ENCODE peak calls at places on chromosomes 13 and 19, in six cellular contexts. C, L, N, R, F and J are unnamed samples.

GRCh38 chr13:22141636-22142035 is 470.8 kb downstream of the FGF9 start:
- ATAC-seq in C (no peak), L (no peak), N (no peak), R (no peak), F (no peak), J (no peak)

GRCh38 chr19:1073956-1074511 is 7.1 kb downstream of the ARHGAP45 start:
- ATAC-seq in C (no peak), L (no peak), N (peak), R (no peak), F (no peak), J (no peak)

GRCh38 chr13:37306778-37307544 is 201.5 kb upstream of the CSNK1A1L start:
- ATAC-seq in C (no peak), L (no peak), N (no peak), R (peak), F (no peak), J (no peak)

GRCh38 chr13:27952931-27953670 is 16.0 kb downstream of the CDX2 start:
- ATAC-seq in C (no peak), L (peak), N (peak), R (peak), F (peak), J (peak)

GRCh38 chr19:3506384-3507340 is 551 bp downstream of the FZR1 start:
- ATAC-seq in C (no peak), L (no peak), N (no peak), R (peak), F (peak), J (peak)

GRCh38 chr13:50969691-50970090 is 60.1 kb downstream of the RNASEH2B start:
- ATAC-seq in C (peak), L (no peak), N (no peak), R (no peak), F (peak), J (no peak)

GRCh38 chr13:79413521-79413920 is 7.5 kb upstream of the RBM26 start:
- ATAC-seq in C (no peak), L (no peak), N (no peak), R (no peak), F (no peak), J (no peak)

GRCh38 chr13:110334841-110335490 is 27.9 kb downstream of the COL4A2 start:
- ATAC-seq in C (no peak), L (no peak), N (no peak), R (no peak), F (no peak), J (no peak)

DNA sequence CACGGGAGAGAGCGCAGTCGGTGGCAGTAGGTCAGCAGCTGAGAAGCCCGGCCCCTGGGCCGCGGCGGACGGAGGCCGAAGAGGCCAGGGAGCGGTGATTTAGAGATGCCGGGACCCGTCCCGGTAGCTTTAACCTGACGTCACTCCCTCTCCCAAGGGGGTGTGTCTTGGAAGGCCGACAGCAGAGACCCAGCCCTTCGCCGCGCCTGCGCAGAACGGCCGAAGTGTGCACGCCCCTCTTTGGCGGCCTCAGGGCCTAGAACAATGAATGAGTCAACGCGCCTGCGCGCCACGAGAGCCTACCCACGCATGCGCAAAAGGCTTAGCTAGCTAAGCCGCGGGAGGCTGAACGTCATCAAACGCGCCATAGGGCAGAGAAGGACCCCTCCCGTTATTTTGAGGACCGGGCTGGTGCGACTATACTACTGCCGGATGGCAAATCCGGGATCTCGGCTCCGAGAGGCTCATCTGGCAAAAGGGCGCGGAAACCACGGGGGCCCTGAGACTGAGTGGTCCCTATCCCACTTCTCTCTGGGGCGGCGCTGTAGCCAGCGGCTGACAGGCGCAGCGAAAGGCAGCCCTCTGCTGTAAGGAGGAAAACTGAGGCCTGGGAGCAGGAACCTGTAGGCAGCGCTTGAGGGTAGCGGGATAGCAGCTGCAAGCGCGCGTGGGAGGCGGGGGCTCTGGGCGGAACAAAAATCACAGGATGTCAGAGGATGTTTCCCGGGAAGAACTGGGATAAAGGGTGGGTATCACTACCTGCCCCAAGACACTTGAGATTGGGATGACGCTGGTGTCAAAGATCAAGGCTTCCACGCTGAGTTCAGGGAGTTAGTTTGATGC is at the start of the genes IRGQ and ZNF576:
- ATAC-seq in C (peak), L (peak), N (peak), R (peak), F (peak), J (peak)
- TF ChIP-seq CTCF in C (no peak), L (no peak), N (no peak), R (no peak), F (peak), J (peak)

GRCh38 chr13:44436589-44437337 is 63.1 kb downstream of the SERP2 start:
- ATAC-seq in C (peak), L (peak), N (peak), R (peak), F (peak), J (peak)

GRCh38 chr13:44438234-44438579 is 64.6 kb downstream of the SERP2 start:
- ATAC-seq in C (no peak), L (no peak), N (no peak), R (no peak), F (no peak), J (no peak)

GRCh38 chr13:44435142-44435982 is 61.7 kb downstream of the SERP2 start:
- ATAC-seq in C (peak), L (peak), N (peak), R (peak), F (peak), J (peak)

GRCh38 chr13:44439615-44440014 is 66.0 kb downstream of the SERP2 start:
- ATAC-seq in C (no peak), L (no peak), N (no peak), R (no peak), F (no peak), J (no peak)

DNA sequence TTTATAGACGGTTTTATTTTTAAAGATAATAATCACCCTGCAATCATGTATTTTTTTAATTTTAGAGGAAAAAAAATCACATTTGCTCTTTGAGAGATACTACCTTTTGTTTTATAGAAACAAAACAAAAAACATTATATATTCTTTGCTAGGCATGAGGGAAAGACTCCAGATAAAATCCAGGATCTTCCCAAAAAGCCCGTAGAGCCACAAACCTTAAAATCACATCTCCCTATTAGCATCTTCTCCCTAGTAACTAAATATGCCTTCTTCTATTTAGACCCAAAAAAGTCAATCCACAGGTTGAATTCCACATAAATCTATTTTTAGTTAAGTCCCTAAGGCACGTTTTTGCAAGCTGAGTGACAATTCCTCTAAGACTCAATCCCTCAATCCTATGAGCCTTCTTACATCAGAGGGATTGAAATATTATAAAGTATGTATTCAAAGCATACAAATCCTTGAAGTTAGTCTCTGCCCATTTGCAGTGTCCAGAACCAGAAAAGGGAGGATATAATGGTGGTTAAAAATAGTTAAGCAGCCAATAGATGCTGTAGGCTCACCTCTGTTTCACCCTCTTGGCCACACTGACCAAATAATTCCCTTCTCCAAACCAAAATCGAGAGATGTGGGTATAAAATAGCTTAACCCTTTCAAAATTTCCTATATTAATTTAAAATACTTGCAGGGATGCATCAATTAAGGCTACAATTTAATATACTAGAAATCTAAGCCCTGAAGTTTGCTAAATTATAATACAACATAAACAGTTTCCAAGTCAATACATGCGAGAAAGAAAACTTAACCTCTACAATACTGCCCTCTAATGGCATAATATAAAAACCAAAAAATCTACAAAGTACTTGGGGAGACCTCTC is 64.0 kb downstream of the SERP2 start:
- ATAC-seq in C (no peak), L (no peak), N (no peak), R (no peak), F (no peak), J (no peak)
- H3K27ac ChIP-seq in C (peak), L (peak), N (peak), R (peak), F (peak), J (peak)

DNA sequence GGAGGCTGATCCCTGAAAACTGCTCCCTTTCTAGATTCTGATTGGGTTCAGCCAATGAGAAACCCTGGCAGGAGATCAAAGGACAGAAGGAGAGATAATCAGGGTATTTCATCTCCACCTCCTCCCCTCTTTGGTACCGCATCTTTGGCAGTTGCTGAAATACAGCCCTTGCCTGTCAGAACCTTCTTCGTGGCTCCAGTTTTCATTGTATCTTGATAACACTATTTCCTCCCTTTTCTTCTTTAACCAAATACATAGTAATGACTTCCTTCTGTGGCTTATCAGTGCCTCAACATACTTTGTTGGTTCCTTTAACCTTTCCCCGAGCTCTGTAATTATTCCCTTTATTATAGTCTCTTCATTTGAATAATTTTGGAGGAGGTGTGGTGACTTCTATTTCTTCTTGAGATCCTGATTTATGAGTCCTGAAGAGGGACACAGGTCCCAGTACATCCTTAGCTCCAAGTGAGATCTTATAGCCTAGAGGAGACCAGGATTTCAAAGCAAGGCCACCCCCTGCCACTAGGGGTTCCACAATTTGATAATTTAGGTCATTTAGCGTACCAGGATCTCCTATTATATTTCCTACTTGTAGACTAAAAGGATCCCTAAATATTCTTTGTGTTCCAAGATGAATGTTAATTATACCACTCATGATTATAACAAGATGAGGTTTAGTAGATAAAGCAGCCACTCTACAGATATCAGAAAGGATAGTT is 98.0 kb downstream of the EDNRB start:
- ATAC-seq in C (no peak), L (no peak), N (no peak), R (no peak), F (no peak), J (no peak)
- TF ChIP-seq CTCF in C (no peak), L (no peak), N (no peak), R (no peak), F (no peak), J (no peak)

GRCh38 chr13:98541701-98542203 is 35.2 kb downstream of the STK24 start:
- ATAC-seq in C (no peak), L (no peak), N (no peak), R (no peak), F (no peak), J (no peak)
- H3K27ac ChIP-seq in C (no peak), L (no peak), N (no peak), R (no peak), F (no peak), J (no peak)

GRCh38 chr13:59261928-59262488 is 901.7 kb downstream of the DIAPH3 start:
- ATAC-seq in C (no peak), L (no peak), N (no peak), R (peak), F (no peak), J (no peak)
- TF ChIP-seq CTCF in C (peak), L (peak), N (peak), R (peak), F (no peak), J (no peak)

GRCh38 chr13:45331123-45331619 is 9.8 kb downstream of the TPT1 start:
- ATAC-seq in C (no peak), L (no peak), N (peak), R (no peak), F (peak), J (no peak)

GRCh38 chr13:45328661-45329105 is 12.3 kb downstream of the TPT1 start:
- ATAC-seq in C (no peak), L (no peak), N (no peak), R (no peak), F (no peak), J (no peak)

GRCh38 chr13:45321230-45321629 is 19.8 kb downstream of the TPT1 start:
- ATAC-seq in C (no peak), L (no peak), N (no peak), R (no peak), F (no peak), J (peak)

GRCh38 chr13:45327253-45327954 is 13.6 kb downstream of the TPT1 start:
- ATAC-seq in C (no peak), L (no peak), N (no peak), R (no peak), F (no peak), J (no peak)

DNA sequence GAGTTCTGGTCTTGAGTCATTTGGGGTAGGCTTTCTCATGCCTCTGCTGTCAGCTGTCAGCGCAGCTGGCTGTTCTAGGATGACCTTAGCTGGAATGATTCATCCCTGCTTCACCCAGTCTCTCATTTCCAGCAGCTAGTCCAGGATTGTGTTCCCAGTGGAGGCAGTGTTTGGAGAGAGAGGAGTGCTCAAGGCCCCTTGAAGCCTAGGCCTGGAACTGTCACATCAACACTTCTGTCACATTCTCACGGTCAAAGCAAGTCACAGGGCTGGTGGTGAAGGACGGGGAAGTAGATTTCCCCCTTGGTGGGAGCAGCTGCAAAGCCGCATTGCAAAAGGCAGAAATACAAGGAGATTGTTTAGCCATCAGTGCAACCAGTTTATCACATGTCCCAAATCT is 15.2 kb downstream of the TPT1 start:
- ATAC-seq in C (peak), L (peak), N (peak), R (peak), F (peak), J (peak)
- H3K27ac ChIP-seq in C (peak), L (peak), N (no peak), R (peak), F (no peak), J (no peak)

DNA sequence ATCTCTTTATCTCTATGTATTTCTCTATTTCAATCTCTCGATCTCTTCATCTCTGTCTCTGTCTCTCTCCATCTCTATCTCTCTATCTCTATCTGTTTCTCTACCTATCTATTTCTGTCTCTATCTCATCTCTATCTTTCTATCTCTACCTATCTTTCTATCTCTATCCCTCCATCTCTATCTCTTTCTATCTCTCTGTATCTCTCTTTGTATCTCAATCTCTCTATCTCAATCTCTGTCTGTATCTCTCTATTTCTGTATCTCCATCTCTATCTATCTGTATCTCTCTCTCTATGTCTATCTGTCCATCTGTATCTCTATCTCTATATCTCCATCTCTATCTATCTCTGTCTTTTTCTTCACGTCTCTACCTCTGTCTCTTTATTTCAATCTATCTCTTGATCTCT is 25.2 kb downstream of the TNFSF9 start:
- ATAC-seq in C (no peak), L (no peak), N (no peak), R (no peak), F (no peak), J (no peak)
- TF ChIP-seq CTCF in C (no peak), L (no peak), N (no peak), R (no peak), F (no peak), J (no peak)

GRCh38 chr13:83980322-83980721 is 98.0 kb upstream of the SLITRK1 start:
- ATAC-seq in C (no peak), L (no peak), N (no peak), R (no peak), F (no peak), J (no peak)

GRCh38 chr13:83975668-83976165 is 93.4 kb upstream of the SLITRK1 start:
- ATAC-seq in C (no peak), L (no peak), N (no peak), R (no peak), F (no peak), J (no peak)
- H3K27ac ChIP-seq in C (no peak), L (no peak), N (no peak), R (no peak), F (no peak), J (no peak)